ENCODE peak calls at places on chromosome 12, in four cellular contexts. B is K562, Q is HepG2, C is SK-N-SH. N is an unnamed sample.

GRCh38 chr12:69685810-69686209 is 13.3 kb downstream of the BEST3 start:
- DNase-seq in Q (no peak), C (no peak), B (no peak), N (no peak)

GRCh38 chr12:26422839-26423398 is 227.5 kb downstream of the SSPN start:
- DNase-seq in Q (no peak), C (no peak), B (no peak), N (no peak)

GRCh38 chr12:115758886-115759620 is 518.4 kb downstream of the MED13L start:
- DNase-seq in C (no peak), B (no peak), Q (no peak), N (no peak)

GRCh38 chr12:12835378-12836145 is 22.4 kb downstream of the DDX47 start:
- DNase-seq in Q (no peak), B (peak), C (no peak), N (peak)

GRCh38 chr12:100992194-100992593 is 197.6 kb downstream of the ANO4 start:
- DNase-seq in Q (no peak), B (no peak), C (no peak), N (no peak)

GRCh38 chr12:124217508-124217981 is 77.3 kb upstream of the RFLNA start:
- DNase-seq in C (peak), B (no peak), Q (no peak), N (no peak)

GRCh38 chr12:106687652-106688051 is 86.8 kb upstream of the RIC8B start:
- DNase-seq in C (no peak), B (no peak), Q (no peak), N (no peak)

GRCh38 chr12:130764073-130764472 is 48.0 kb upstream of the RIMBP2 start:
- DNase-seq in Q (no peak), C (no peak), B (no peak), N (peak)

GRCh38 chr12:94140556-94140955 is 7.8 kb upstream of the PLXNC1 start:
- DNase-seq in B (peak), C (peak), Q (peak), N (peak)

DNA sequence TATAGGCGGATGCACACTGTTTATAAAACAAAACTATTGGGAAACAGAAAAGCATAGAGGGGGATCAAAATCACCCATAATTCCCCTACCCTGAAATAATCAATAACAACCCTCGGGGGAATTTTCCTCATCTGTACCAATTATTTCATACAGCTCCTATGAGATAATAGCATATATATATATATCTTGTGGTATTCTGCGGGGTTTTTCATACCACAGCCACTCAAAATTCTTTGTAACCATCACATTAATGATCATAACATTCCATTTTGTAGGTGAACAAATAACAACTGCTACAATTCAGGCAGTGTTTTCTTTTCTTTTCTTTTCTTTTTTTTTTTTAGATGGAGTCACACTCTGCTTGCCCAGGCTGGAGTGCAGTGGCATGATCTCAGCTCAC is 35.3 kb downstream of the P2RX7 start:
- DNase-seq in B (no peak), Q (no peak), C (no peak), N (no peak)
- H3K27ac ChIP-seq in B (no peak), Q (no peak), C (no peak), N (no peak)

DNA sequence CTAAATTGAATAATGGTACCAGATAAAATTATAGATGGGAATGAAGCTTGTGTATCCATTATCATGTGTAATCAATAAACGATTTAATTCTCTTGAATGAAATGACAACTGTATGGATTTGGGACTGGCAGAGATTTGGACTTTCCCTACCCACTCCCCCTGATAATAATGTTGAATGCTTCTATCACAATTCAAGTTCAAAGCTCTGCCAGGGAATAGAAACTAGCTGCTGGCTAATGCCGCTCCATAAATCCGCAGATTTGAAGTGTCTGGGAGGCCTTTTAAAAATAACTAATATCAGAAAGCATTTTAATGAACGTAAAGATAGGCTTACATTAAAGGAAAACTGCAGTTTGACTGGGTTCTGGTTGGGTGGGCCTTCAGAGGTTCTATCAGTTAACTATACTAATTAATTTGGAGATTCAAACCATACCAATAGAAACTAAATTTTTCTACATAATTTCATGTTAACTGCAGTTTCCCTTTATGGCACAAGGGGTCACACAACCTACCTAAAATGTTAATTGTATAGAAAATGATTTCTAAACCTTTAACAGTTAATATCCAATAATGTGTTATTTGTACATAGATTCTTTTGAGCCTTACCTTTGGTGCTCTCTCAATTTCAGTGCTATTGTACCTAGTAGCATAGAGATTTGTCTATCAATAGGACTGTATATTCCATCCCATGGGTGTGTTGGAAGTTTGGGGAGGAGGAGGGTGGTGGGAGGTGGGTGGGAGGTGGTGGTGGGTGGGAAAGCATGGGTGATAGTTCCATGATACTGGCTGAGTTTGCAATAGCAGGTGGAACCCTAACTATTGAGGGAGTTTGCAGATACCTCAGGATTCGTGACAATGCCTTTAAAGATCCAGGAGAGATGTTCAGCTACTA is 4.9 kb downstream of the HNRNPA1 start:
- DNase-seq in C (no peak), Q (no peak), B (no peak), N (no peak)
- TF ChIP-seq CTCF in C (peak), Q (no peak), B (peak), N (no peak)

DNA sequence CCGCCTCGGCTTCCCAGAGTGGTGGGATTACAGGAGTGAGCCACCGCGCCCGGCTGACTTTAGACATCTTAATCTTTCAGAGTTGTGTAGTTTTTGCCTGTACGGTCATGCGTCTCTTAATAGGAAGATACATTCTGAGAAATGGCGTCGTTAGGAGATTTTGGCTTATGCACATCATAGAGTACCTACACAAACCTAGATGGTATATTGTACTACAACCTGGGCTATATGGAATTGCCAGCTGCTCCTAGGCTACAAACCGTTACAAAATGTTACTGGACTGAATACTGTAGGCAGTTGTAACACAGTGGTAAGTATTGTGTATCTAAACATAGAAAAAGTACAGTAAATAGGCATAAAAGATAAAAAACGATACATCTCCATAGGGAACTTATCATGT is 1.3 kb downstream of the TSFM start:
- DNase-seq in Q (no peak), C (no peak), B (no peak), N (no peak)
- TF ChIP-seq ELF1 in Q (no peak), C (no peak), B (no peak), N (no peak)

DNA sequence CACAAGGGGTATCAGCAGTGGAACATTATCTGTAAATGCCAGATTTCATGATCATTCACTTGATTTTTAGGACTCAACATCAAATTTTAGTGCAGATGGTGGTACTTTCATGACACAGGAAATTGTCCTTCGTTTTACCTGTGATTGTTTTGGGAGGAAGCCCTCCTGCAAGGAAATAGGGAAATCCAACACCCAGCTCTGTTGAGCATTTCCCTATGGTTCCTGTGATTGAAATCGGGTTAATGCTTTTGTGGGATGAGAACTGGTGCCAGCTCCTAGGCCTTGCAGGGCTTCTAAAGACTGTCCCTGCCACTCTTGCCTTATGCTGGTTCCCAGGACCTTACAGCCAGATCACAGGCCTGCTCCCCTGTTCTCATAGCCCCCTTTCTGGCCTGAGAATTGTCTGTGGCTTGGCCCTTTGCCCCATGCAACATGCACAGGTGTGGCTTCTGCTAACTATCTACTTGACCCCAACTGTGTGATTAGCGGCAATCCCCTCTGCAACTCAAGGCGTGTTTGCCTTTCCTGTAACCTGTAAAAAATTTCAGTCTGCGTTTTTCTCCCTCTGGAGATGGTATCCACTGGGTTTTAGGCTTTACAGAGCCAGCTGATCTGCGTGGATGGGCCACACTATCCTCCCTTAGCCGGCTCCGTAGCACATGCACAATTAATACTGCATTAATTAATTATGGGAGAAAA is 112.5 kb downstream of the ETV6 start:
- DNase-seq in B (no peak), Q (no peak), C (no peak), N (no peak)
- H3K27ac ChIP-seq in B (no peak), Q (no peak), C (no peak), N (no peak)

DNA sequence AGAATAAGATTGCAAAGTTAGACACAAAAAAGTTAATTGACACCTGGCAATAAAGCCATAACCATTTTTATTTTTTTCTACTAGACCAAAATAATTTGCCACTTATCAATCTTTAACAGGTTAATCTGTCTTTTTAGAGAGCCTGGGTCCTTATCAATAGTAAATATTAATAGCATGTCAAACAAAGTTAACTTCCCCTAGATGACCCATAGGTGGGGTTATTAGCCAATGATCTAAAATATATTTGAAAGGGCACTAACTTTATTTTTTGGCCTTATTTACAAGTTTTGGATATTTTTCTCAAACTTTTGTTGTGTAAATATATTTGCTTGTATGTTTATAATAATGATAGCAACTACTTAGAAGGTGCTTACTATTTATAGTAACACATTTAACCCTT is 3.9 kb downstream of the ANKRD33 start:
- DNase-seq in Q (no peak), C (no peak), B (no peak), N (no peak)
- TF ChIP-seq CTCF in Q (peak), C (peak), B (peak), N (peak)

GRCh38 chr12:98401427-98401826 is 114.0 kb upstream of the TMPO start:
- DNase-seq in B (no peak), Q (no peak), C (peak), N (no peak)
- TF ChIP-seq ELF1 in B (no peak), Q (no peak), C (no peak), N (no peak)

DNA sequence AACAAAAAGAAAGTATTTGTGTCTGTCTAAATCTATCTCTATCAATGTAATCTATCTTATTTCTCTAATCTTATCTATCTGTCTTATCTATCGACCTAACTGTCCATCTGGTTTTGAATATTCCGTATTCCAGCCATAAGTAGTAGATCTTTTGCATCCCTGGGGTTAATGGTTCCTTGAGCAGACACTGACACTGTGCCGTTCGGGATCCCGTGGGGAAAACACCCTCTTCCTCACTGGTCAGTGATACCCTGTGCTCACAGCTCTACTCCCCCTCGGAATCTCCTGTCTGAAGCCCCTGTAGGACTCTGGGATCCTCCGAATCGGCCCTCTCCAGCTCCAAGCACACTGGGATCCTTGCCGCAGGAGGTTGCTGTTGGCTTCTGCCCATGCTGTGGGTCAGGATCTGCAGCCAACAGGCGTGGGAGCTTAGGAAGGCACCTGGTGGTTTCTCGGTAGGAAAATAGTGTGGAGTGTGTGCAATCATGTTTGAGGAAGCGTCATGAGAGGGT is 19.0 kb downstream of the FBXL14 start:
- DNase-seq in Q (no peak), C (peak), B (no peak), N (no peak)
- H3K27ac ChIP-seq in Q (no peak), C (no peak), B (no peak), N (no peak)

GRCh38 chr12:77615331-77615730 is 215.4 kb upstream of the NAV3 start:
- DNase-seq in Q (no peak), C (no peak), B (no peak), N (peak)
- TF ChIP-seq CTCF in Q (no peak), C (no peak), B (no peak), N (peak)

GRCh38 chr12:85394809-85395208 is 114.8 kb downstream of the ALX1 start:
- DNase-seq in Q (no peak), B (no peak), C (no peak), N (no peak)
- TF ChIP-seq ELF1 in Q (no peak), B (no peak), C (no peak), N (no peak)

N was measured in HCT116.